ENCODE peak calls at places on chromosomes 2 and 18, in five cellular contexts. One of them, this sample, is unnamed.

GRCh38 chr2:96962567-96963203 is 23.7 kb downstream of the FAM178B start:
- DNase-seq in HFFc6: no peak
- DNase-seq in NCI-H510A treated with DMSO at 0.1 percent for 48 hours: no peak
- DNase-seq in D341Med: peak; percentile 5
- DNase-seq in HT1080: no peak
- DNase-seq in this sample: no peak

GRCh38 chr2:179951680-179952079 is 55.4 kb downstream of the CWC22 start:
- DNase-seq in HT1080: no peak
- DNase-seq in NCI-H510A treated with DMSO at 0.1 percent for 48 hours: no peak
- DNase-seq in D341Med: no peak
- DNase-seq in HFFc6: no peak
- DNase-seq in this sample: no peak

GRCh38 chr2:199983534-199983933 is 28.2 kb downstream of the MAIP1 start:
- DNase-seq in NCI-H510A treated with DMSO at 0.1 percent for 48 hours: no peak
- DNase-seq in D341Med: no peak
- DNase-seq in HT1080: no peak
- DNase-seq in HFFc6: no peak
- DNase-seq in this sample: no peak

GRCh38 chr2:46771309-46771708 is 144.3 kb downstream of the MCFD2 start:
- DNase-seq in HT1080: no peak
- DNase-seq in NCI-H510A treated with DMSO at 0.1 percent for 48 hours: no peak
- DNase-seq in HFFc6: no peak
- DNase-seq in D341Med: no peak
- DNase-seq in this sample: no peak

GRCh38 chr2:78535395-78535794 is 490.1 kb upstream of the REG3G start:
- DNase-seq in NCI-H510A treated with DMSO at 0.1 percent for 48 hours: no peak
- DNase-seq in D341Med: no peak
- DNase-seq in HFFc6: no peak
- DNase-seq in HT1080: no peak
- DNase-seq in this sample: no peak

GRCh38 chr2:88880441-88880953 is 189.0 kb downstream of the RPIA start:
- DNase-seq in HT1080: peak; percentile 57
- DNase-seq in HFFc6: peak; percentile 52
- DNase-seq in D341Med: peak; percentile 62
- DNase-seq in NCI-H510A treated with DMSO at 0.1 percent for 48 hours: peak; percentile 36
- DNase-seq in this sample: peak; percentile 43

GRCh38 chr18:55301196-55301540 is 286.8 kb downstream of the TCF4 start:
- DNase-seq in HFFc6: no peak
- DNase-seq in NCI-H510A treated with DMSO at 0.1 percent for 48 hours: no peak
- DNase-seq in HT1080: no peak
- DNase-seq in D341Med: no peak
- DNase-seq in this sample: no peak

GRCh38 chr2:222290691-222291484 is 7.9 kb downstream of the PAX3 start:
- DNase-seq in D341Med: peak; percentile 56
- DNase-seq in HT1080: peak; percentile 41
- DNase-seq in HFFc6: peak; percentile 78
- DNase-seq in NCI-H510A treated with DMSO at 0.1 percent for 48 hours: peak; percentile 64
- DNase-seq in this sample: peak; percentile 24

GRCh38 chr18:3329471-3329870 is 67.5 kb downstream of the MYL12B start:
- DNase-seq in D341Med: no peak
- DNase-seq in HFFc6: no peak
- DNase-seq in NCI-H510A treated with DMSO at 0.1 percent for 48 hours: no peak
- DNase-seq in HT1080: peak; percentile 56
- DNase-seq in this sample: no peak

GRCh38 chr2:166147883-166148282 is 20.1 kb upstream of the SCN1A start:
- DNase-seq in HT1080: no peak
- DNase-seq in HFFc6: no peak
- DNase-seq in NCI-H510A treated with DMSO at 0.1 percent for 48 hours: no peak
- DNase-seq in D341Med: no peak
- DNase-seq in this sample: no peak

GRCh38 chr2:84556190-84556589 is 39.9 kb downstream of the DNAH6 start:
- DNase-seq in D341Med: no peak
- DNase-seq in HFFc6: no peak
- DNase-seq in HT1080: peak; percentile 55
- DNase-seq in NCI-H510A treated with DMSO at 0.1 percent for 48 hours: peak; percentile 18
- DNase-seq in this sample: no peak

GRCh38 chr2:142586693-142587432 is 290.6 kb upstream of the KYNU start:
- DNase-seq in NCI-H510A treated with DMSO at 0.1 percent for 48 hours: no peak
- DNase-seq in HT1080: no peak
- DNase-seq in HFFc6: no peak
- DNase-seq in D341Med: no peak
- DNase-seq in this sample: no peak